ENCODE peak calls at places on chromosomes 11 and 22, in ten cellular contexts. Q is SK-N-SH, T is stomach, W is ovary, K is H1, E is GM12878, C is transverse colon, X is K562, O is tibial nerve, J is upper lobe of left lung. A is an unnamed sample.

GRCh38 chr11:127521413-127521812 is 520.8 kb upstream of the KIRREL3 start:
- DNase-seq in Q (no peak), T (no peak), W (no peak), K (no peak), E (no peak), C (no peak), X (no peak), O (no peak), J (no peak), A (no peak)

GRCh38 chr11:11979487-11980117 is 28.8 kb downstream of the DKK3 start:
- DNase-seq in Q (peak; percentile 69), T (peak; percentile 60), W (no peak), K (no peak), E (no peak), C (no peak), X (no peak), O (peak; percentile 23), J (peak; percentile 35), A (no peak)

GRCh38 chr11:70762810-70763209 is 364.5 kb downstream of the CTTN start:
- DNase-seq in Q (no peak), T (no peak), W (no peak), K (no peak), E (no peak), C (no peak), X (no peak), O (no peak), J (no peak), A (no peak)

GRCh38 chr11:6497069-6497839 is at the start of gene DNHD1:
- DNase-seq in Q (no peak), T (no peak), W (peak; percentile 66), K (peak; percentile 33), E (no peak), C (no peak), X (no peak), O (no peak), J (no peak), A (peak; percentile 87)

GRCh38 chr11:8768625-8769333 is 86.2 kb downstream of the RPL27A start:
- DNase-seq in Q (no peak), T (peak; percentile 55), W (no peak), K (no peak), E (no peak), C (no peak), X (peak; percentile 64), O (no peak), J (peak; percentile 61), A (no peak)

GRCh38 chr11:79431535-79431934 is 9.3 kb downstream of the TENM4 start:
- DNase-seq in Q (no peak), T (no peak), W (no peak), K (no peak), E (no peak), C (no peak), X (no peak), O (no peak), J (no peak), A (peak; percentile 31)

GRCh38 chr11:68974421-68975194 is 6.2 kb downstream of the MRGPRD start:
- DNase-seq in Q (no peak), T (no peak), W (no peak), K (no peak), E (no peak), C (peak; percentile 6), X (peak; percentile 76), O (no peak), J (peak; percentile 17), A (no peak)

GRCh38 chr11:10328314-10329090 is 23.6 kb downstream of the ADM start:
- DNase-seq in Q (no peak), T (no peak), W (no peak), K (no peak), E (no peak), C (no peak), X (no peak), O (no peak), J (no peak), A (peak; percentile 39)

GRCh38 chr22:35116817-35117216 is 50.9 kb downstream of the ISX start:
- DNase-seq in Q (no peak), T (no peak), W (no peak), K (no peak), E (no peak), C (peak; percentile 60), X (no peak), O (no peak), J (no peak), A (no peak)

GRCh38 chr11:1194231-1194976 is 28.5 kb upstream of the MUC5B start:
- DNase-seq in Q (peak; percentile 9), T (peak; percentile 25), W (peak; percentile 34), K (no peak), E (no peak), C (peak; percentile 6), X (no peak), O (no peak), J (peak; percentile 20), A (no peak)

GRCh38 chr11:62546937-62547625 is 475 bp upstream of the AHNAK start:
- DNase-seq in Q (no peak), T (no peak), W (peak; percentile 70), K (no peak), E (no peak), C (peak; percentile 54), X (no peak), O (peak; percentile 45), J (no peak), A (no peak)

GRCh38 chr11:44737222-44737621 is 10.5 kb downstream of the TSPAN18 start:
- DNase-seq in Q (no peak), T (no peak), W (no peak), K (no peak), E (no peak), C (no peak), X (no peak), O (no peak), J (no peak), A (no peak)

GRCh38 chr11:81658722-81659121 is 1074.9 kb downstream of the FAM181B start:
- DNase-seq in Q (peak; percentile 10), T (no peak), W (no peak), K (no peak), E (no peak), C (no peak), X (no peak), O (no peak), J (peak; percentile 56), A (no peak)

GRCh38 chr11:17591293-17591692 is 44.2 kb downstream of the OTOG start:
- DNase-seq in Q (no peak), T (no peak), W (no peak), K (no peak), E (no peak), C (no peak), X (no peak), O (no peak), J (peak; percentile 7), A (no peak)
- H3K27me3 ChIP-seq in Q (no peaks in the 10 kb centered on the region), T (no peaks in the 10 kb centered on the region), W (no peaks in the 10 kb centered on the region), K (no peaks in the 10 kb centered on the region), E (no peaks in the 10 kb centered on the region), C (no peaks in the 10 kb centered on the region), X (peaks cover 12% of the 10 kb centered on the region), O (no peaks in the 10 kb centered on the region), J (no peaks in the 10 kb centered on the region), A (no peaks in the 10 kb centered on the region)

GRCh38 chr22:38221407-38221806 is 19.6 kb downstream of the MAFF start:
- DNase-seq in Q (no peak), T (no peak), W (no peak), K (no peak), E (no peak), C (no peak), X (no peak), O (no peak), J (no peak), A (no peak)

GRCh38 chr22:38221908-38222796 is 20.4 kb downstream of the MAFF start:
- DNase-seq in Q (no peak), T (no peak), W (no peak), K (no peak), E (no peak), C (no peak), X (no peak), O (no peak), J (no peak), A (no peak)

GRCh38 chr22:38220653-38221386 is 19.0 kb downstream of the MAFF start:
- DNase-seq in Q (no peak), T (no peak), W (no peak), K (no peak), E (no peak), C (no peak), X (no peak), O (no peak), J (no peak), A (no peak)

GRCh38 chr22:38223289-38223960 is 21.6 kb downstream of the MAFF start:
- DNase-seq in Q (no peak), T (no peak), W (no peak), K (no peak), E (no peak), C (no peak), X (no peak), O (no peak), J (no peak), A (no peak)

DNA sequence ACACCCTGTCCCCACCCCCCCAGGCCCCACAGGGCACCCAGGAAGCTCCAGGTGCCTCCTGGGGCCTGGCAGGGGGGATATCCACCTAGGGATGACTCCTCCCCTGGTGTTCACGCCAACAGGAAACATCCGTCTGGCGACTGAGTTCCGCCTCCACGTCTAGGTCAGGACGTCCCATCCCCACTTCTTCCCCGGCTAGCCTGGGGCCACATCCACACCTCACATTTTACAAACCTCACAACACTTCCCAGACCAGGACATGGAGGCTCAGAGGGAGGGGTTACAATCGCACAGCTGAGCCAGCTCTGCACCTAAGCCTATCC is 21.0 kb downstream of the MAFF start:
- DNase-seq in Q (no peak), T (peak; percentile 66), W (no peak), K (no peak), E (no peak), C (peak; percentile 56), X (no peak), O (no peak), J (no peak), A (no peak)
- TF ChIP-seq EP300 in Q (no peak), T (no peak), W (no peak), K (no peak), E (no peak), C (no peak), X (no peak), O (no peak), J (peak; percentile 32), A (no peak)

DNA sequence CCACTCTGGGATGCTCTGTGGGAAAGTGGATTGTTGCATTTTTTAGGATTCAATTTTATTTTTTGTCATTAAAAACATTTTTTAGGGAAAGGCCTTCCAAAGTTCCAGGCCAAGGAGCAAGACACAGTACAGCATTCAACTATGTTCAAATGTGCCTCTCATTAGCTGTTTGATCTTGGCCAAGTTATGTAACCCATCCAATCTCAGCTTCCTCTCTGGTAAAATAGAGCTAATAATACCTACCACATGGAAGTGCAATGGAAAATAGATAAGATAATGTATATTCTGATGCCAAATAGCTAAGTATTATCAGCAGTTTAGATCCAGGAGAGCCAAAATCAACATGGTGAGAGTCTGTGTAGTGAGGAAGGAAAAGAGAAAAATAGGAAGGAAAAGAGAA is 220.3 kb upstream of the SESN3 start:
- DNase-seq in Q (no peak), T (no peak), W (no peak), K (no peak), E (no peak), C (no peak), X (no peak), O (no peak), J (no peak), A (no peak)
- H3K27me3 ChIP-seq in Q (no peaks in the 10 kb centered on the region), T (no peaks in the 10 kb centered on the region), W (no peaks in the 10 kb centered on the region), K (no peaks in the 10 kb centered on the region), E (no peaks in the 10 kb centered on the region), C (no peaks in the 10 kb centered on the region), X (no peaks in the 10 kb centered on the region), O (no peaks in the 10 kb centered on the region), J (no peaks in the 10 kb centered on the region), A (no peaks in the 10 kb centered on the region)

GRCh38 chr11:35247428-35247827 is 108.5 kb downstream of the CD44 start:
- DNase-seq in Q (no peak), T (peak; percentile 36), W (no peak), K (no peak), E (no peak), C (peak; percentile 26), X (no peak), O (no peak), J (peak; percentile 30), A (no peak)
- TF ChIP-seq EP300 in Q (no peak), T (no peak), W (no peak), K (no peak), E (no peak), C (no peak), X (no peak), O (no peak), J (no peak), A (no peak)